ENCODE peak calls at places on chromosomes 12 and 14, in four cellular contexts. One of them, this sample, is unnamed.

GRCh38 chr12:65823481-65824313 is 586 bp upstream of the HMGA2 start:
- DNase-seq in K562: no peak
- DNase-seq in WTC11: peak; percentile 73
- DNase-seq in GM12878: no peak
- DNase-seq in this sample: peak; percentile 76

GRCh38 chr14:61174395-61175386 is 106.4 kb downstream of the TMEM30B start:
- DNase-seq in K562: no peak
- DNase-seq in WTC11: no peak
- DNase-seq in GM12878: no peak
- DNase-seq in this sample: no peak

GRCh38 chr14:33477752-33478151 is 473.1 kb downstream of the EGLN3 start:
- DNase-seq in K562: no peak
- DNase-seq in WTC11: no peak
- DNase-seq in GM12878: no peak
- DNase-seq in this sample: no peak

GRCh38 chr12:2083561-2083960 is 30.8 kb downstream of the CACNA1C start:
- DNase-seq in K562: no peak
- DNase-seq in WTC11: no peak
- DNase-seq in GM12878: no peak
- DNase-seq in this sample: no peak

GRCh38 chr12:131132118-131132892 is 178.6 kb downstream of the ADGRD1 start:
- DNase-seq in K562: peak; percentile 80
- DNase-seq in WTC11: peak; percentile 94
- DNase-seq in GM12878: no peak
- DNase-seq in this sample: peak; percentile 53

GRCh38 chr12:111412830-111413441 is 7.2 kb downstream of the SH2B3 start:
- DNase-seq in K562: no peak
- DNase-seq in WTC11: no peak
- DNase-seq in GM12878: no peak
- DNase-seq in this sample: no peak

GRCh38 chr14:50335989-50336391 is 23.9 kb downstream of the DMAC2L start:
- DNase-seq in K562: peak; percentile 37
- DNase-seq in WTC11: no peak
- DNase-seq in GM12878: no peak
- DNase-seq in this sample: no peak

GRCh38 chr14:105391541-105391940 is 6.8 kb upstream of the TEX22 start:
- DNase-seq in K562: no peak
- DNase-seq in WTC11: no peak
- DNase-seq in GM12878: no peak
- DNase-seq in this sample: no peak

GRCh38 chr12:63907561-63907960 is 63.1 kb downstream of the SRGAP1 start:
- DNase-seq in K562: no peak
- DNase-seq in WTC11: no peak
- DNase-seq in GM12878: no peak
- DNase-seq in this sample: no peak

GRCh38 chr12:93502802-93503623 is 35.7 kb downstream of the MRPL42 start:
- DNase-seq in K562: no peak
- DNase-seq in WTC11: peak; percentile 45
- DNase-seq in GM12878: no peak
- DNase-seq in this sample: peak; percentile 33

GRCh38 chr14:94081386-94081820 is 293 bp downstream of the IFI27L1 start:
- DNase-seq in K562: no peak
- DNase-seq in WTC11: no peak
- DNase-seq in GM12878: no peak
- DNase-seq in this sample: no peak

GRCh38 chr14:94077111-94077821 is 3.7 kb downstream of the DDX24 start:
- DNase-seq in K562: peak; percentile 7
- DNase-seq in WTC11: no peak
- DNase-seq in GM12878: no peak
- DNase-seq in this sample: no peak

GRCh38 chr14:94080606-94081385 is at the start of the genes DDX24 and IFI27L1:
- DNase-seq in K562: peak; percentile 94
- DNase-seq in WTC11: peak; percentile 96
- DNase-seq in GM12878: peak; percentile 85
- DNase-seq in this sample: peak; percentile 85

GRCh38 chr14:94077823-94078222 is 3.2 kb downstream of the DDX24 start:
- DNase-seq in K562: no peak
- DNase-seq in WTC11: no peak
- DNase-seq in GM12878: no peak
- DNase-seq in this sample: no peak

DNA sequence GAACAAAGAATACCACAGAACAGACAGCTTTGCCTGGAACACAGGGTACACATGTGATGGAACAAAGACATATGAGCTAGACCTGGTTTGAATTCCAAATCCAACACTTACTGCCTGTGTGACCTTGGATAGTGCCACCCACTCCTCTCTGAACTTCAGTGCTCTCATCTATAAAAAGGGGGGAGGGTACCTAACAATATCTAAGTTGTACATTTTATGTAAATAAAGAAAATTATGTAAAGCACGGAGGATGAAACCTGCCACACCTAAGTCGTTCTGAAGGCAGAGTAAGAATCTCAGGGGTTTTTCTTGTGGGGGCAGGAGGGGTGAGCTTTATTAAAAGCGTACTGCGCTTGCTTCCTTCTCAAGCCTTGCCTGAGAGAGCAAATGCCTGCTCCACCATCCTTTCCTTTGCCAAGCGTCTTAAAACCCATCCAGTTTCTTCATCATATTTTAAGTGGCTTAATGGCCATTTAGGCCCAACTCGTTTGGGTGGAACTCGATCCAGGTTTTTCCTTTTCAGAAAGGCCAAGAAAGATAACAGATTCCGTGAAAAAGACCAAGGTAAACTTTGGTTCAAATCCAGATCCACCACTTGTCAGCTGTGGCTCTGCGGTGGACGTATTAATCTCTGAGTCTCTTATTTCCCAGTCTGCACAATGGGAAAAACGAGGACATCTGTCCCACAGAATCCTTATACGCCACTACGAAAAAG is 954 bp downstream of the DDX24 start:
- DNase-seq in K562: no peak
- DNase-seq in WTC11: no peak
- DNase-seq in GM12878: no peak
- DNase-seq in this sample: peak; percentile 11
- TF ChIP-seq SP1 in K562: no peak
- TF ChIP-seq SP1 in WTC11: no peak
- TF ChIP-seq SP1 in GM12878: no peak
- TF ChIP-seq SP1 in this sample: no peak

DNA sequence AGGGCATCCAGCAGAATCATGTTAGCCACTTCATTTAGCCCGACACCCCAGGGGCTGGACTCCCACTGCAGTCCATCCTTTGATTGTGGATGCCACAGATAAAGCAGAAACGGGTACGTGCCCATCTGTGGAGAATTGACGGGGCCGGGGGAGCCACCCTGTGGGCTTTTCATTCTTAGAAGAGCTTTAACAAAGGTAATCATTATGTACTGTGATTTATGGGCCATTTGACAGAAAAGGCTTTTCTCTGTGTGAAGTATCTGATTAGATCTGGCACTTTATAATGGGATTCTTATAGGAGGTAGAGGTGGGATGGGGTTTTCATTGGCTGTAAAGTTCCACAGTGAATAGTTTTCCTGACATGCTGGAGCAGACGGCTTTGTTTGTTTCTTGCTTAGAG is 40.4 kb downstream of the AACS start:
- DNase-seq in K562: no peak
- DNase-seq in WTC11: no peak
- DNase-seq in GM12878: no peak
- DNase-seq in this sample: no peak
- TF ChIP-seq ETV6 in K562: no peak
- TF ChIP-seq ETV6 in WTC11: no peak
- TF ChIP-seq ETV6 in GM12878: no peak
- TF ChIP-seq ETV6 in this sample: no peak

GRCh38 chr12:12180136-12180535 is 86.7 kb downstream of the LRP6 start:
- DNase-seq in K562: no peak
- DNase-seq in WTC11: no peak
- DNase-seq in GM12878: no peak
- DNase-seq in this sample: no peak

GRCh38 chr12:12181516-12181915 is 85.3 kb downstream of the LRP6 start:
- DNase-seq in K562: no peak
- DNase-seq in WTC11: no peak
- DNase-seq in GM12878: no peak
- DNase-seq in this sample: no peak

GRCh38 chr12:12180575-12180974 is 86.3 kb downstream of the LRP6 start:
- DNase-seq in K562: no peak
- DNase-seq in WTC11: no peak
- DNase-seq in GM12878: no peak
- DNase-seq in this sample: no peak

GRCh38 chr12:12185424-12185823 is 81.4 kb downstream of the LRP6 start:
- DNase-seq in K562: no peak
- DNase-seq in WTC11: no peak
- DNase-seq in GM12878: no peak
- DNase-seq in this sample: no peak

GRCh38 chr12:12182926-12183325 is 83.9 kb downstream of the LRP6 start:
- DNase-seq in K562: peak; percentile 9
- DNase-seq in WTC11: no peak
- DNase-seq in GM12878: no peak
- DNase-seq in this sample: no peak
- TF ChIP-seq SP1 in K562: no peak
- TF ChIP-seq SP1 in WTC11: no peak
- TF ChIP-seq SP1 in GM12878: no peak
- TF ChIP-seq SP1 in this sample: no peak

DNA sequence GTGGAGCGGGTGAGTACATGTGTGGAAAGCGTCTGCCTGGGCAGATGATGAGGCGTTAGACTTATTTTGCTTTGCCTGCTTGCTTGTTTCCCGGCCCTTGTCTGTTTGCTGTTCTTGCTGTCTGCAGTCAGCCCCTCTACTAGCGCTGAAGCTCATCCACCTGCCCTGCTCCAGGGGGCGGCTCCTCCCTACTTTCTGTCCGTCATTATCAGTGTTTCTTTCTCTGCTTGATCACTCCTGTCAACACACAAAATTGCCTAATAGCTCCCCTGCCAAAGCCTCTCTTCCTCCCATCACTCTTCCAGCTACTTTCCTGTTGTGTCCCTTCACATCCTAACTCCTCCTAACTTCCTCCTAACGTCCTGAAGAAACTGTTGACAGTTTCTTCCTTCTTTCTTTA is 34.9 kb upstream of the GALNT8 start:
- DNase-seq in K562: no peak
- DNase-seq in WTC11: no peak
- DNase-seq in GM12878: no peak
- DNase-seq in this sample: no peak
- TF ChIP-seq ETV6 in K562: no peak
- TF ChIP-seq ETV6 in WTC11: no peak
- TF ChIP-seq ETV6 in GM12878: no peak
- TF ChIP-seq ETV6 in this sample: no peak

DNA sequence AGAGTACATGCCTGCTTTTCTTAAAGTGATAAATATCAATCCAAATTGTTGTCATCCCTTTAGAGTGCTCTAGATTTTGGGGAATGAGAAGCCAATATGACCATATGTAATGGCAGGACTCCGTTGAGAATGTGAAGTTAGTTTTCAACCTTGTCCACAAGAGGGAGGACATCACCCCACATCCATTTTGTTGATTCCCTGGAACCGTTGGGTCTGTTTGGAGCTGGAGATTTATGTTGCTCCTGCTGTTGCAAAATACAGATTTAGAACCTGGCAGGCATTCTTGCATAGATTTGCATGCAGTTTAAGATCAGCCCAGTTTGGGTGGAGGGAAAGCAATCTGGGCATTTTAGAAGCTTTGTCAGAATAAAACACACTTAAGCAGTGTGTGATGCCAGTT is 620.1 kb downstream of the NRXN3 start:
- DNase-seq in K562: no peak
- DNase-seq in WTC11: no peak
- DNase-seq in GM12878: no peak
- DNase-seq in this sample: no peak
- TF ChIP-seq SP1 in K562: no peak
- TF ChIP-seq SP1 in WTC11: no peak
- TF ChIP-seq SP1 in GM12878: no peak
- TF ChIP-seq SP1 in this sample: no peak

GRCh38 chr14:90509403-90509802 is 112.6 kb downstream of the CALM1 start:
- DNase-seq in K562: no peak
- DNase-seq in WTC11: no peak
- DNase-seq in GM12878: no peak
- DNase-seq in this sample: no peak

GRCh38 chr14:90510208-90510607 is 113.4 kb downstream of the CALM1 start:
- DNase-seq in K562: no peak
- DNase-seq in WTC11: peak; percentile 54
- DNase-seq in GM12878: no peak
- DNase-seq in this sample: no peak

GRCh38 chr14:90508073-90508472 is 111.2 kb downstream of the CALM1 start:
- DNase-seq in K562: no peak
- DNase-seq in WTC11: no peak
- DNase-seq in GM12878: no peak
- DNase-seq in this sample: no peak

GRCh38 chr14:90507428-90507827 is 110.6 kb downstream of the CALM1 start:
- DNase-seq in K562: no peak
- DNase-seq in WTC11: no peak
- DNase-seq in GM12878: no peak
- DNase-seq in this sample: no peak

DNA sequence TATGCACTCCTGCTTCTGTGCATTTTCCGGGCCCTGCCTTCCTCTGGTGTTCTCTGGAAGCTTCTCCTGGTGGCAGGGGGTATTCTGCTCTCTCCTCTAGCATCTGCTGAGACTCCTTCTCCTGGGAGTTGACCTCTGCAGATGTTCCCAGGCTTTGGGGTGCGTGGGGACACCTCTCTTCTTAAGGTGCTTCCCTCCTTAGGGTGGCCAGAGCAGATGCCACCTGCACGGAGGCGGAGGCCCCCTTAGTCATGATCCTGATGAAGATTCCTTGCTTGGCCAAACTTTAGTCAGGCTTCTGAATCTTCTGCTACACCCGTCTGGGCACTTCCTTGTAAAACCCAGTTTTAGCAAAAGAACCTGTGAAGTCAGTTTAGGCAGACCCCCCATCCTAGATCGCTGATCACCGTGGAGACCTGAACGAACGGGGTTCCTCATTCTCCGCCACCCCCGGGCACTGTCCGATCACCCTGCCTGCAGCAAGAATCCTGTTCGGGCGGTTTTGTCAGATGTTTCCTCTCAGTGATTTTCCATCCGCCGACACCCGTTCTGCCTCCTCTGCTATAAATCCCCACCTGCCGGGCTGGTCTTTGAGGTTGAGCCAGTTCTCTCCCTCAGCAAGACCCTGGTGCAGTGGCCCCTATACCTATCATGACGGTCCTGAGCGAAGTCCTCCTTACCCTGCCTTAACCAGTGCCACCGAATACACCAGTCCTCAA is 111.9 kb downstream of the CALM1 start:
- DNase-seq in K562: no peak
- DNase-seq in WTC11: no peak
- DNase-seq in GM12878: no peak
- DNase-seq in this sample: no peak
- TF ChIP-seq ETV6 in K562: no peak
- TF ChIP-seq ETV6 in WTC11: no peak
- TF ChIP-seq ETV6 in GM12878: no peak
- TF ChIP-seq ETV6 in this sample: no peak

DNA sequence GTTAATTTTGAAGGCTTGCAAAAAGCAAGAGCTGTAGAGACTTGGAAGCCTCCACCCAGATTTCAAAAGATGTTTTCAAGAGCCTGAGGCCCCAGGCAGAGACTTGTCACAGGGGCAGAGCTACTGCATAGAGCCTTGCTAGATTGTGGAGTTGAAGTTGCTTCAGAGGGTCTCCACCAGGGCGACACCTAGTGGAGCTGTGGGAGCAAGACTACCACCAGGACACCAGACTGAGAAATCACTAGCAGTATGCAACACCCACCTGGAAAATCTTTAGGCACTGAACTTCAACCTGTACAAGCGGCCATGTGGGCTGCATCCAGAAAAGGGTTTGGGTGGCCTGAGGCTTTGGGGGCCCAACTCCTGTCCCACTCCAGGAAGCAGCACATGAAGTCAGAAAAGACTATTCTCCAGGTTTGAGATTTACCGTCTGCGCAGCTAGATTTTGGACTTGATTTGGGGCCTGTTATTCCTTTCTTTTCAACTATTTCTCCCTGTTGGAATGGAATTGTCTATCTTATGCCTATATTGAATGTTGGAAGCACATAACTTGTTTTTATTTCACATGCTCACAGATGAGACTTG is 508.5 kb downstream of the FLRT2 start:
- DNase-seq in K562: peak; percentile 5
- DNase-seq in WTC11: peak; percentile 69
- DNase-seq in GM12878: no peak
- DNase-seq in this sample: peak; percentile 10
- TF ChIP-seq SP1 in K562: no peak
- TF ChIP-seq SP1 in WTC11: no peak
- TF ChIP-seq SP1 in GM12878: no peak
- TF ChIP-seq SP1 in this sample: no peak

This sample was measured in HepG2.